ENCODE peak calls at places on chromosomes 12 and 14, in nine cellular contexts. One of them, this sample, is unnamed.
A peak's percentile ranks its signal among the peaks of the same experiment; 100 is the strongest.

GRCh38 chr14:35883677-35884293 is 57.6 kb downstream of the BRMS1L start:
- DNase-seq in heart left ventricle: no peak
- DNase-seq in AG04450: no peak
- DNase-seq in skeletal muscle cell: no peak
- DNase-seq in cardiac fibroblast: peak; percentile 54
- DNase-seq in GM23338: peak; percentile 63
- DNase-seq in transverse colon: peak; percentile 29
- DNase-seq in CD4-positive, alpha-beta memory T cell: peak; percentile 6
- DNase-seq in left ventricle myocardium inferior: no peak
- DNase-seq in this sample: peak; percentile 25

GRCh38 chr14:55609681-55610080 is 29.7 kb downstream of the KTN1 start:
- DNase-seq in heart left ventricle: no peak
- DNase-seq in AG04450: no peak
- DNase-seq in skeletal muscle cell: no peak
- DNase-seq in cardiac fibroblast: peak; percentile 56
- DNase-seq in GM23338: peak; percentile 56
- DNase-seq in transverse colon: no peak
- DNase-seq in CD4-positive, alpha-beta memory T cell: no peak
- DNase-seq in left ventricle myocardium inferior: no peak
- DNase-seq in this sample: no peak

GRCh38 chr14:67400434-67400833 is 11.5 kb downstream of the PLEK2 start:
- DNase-seq in heart left ventricle: no peak
- DNase-seq in AG04450: no peak
- DNase-seq in skeletal muscle cell: no peak
- DNase-seq in cardiac fibroblast: no peak
- DNase-seq in GM23338: no peak
- DNase-seq in transverse colon: peak; percentile 46
- DNase-seq in CD4-positive, alpha-beta memory T cell: no peak
- DNase-seq in left ventricle myocardium inferior: no peak
- DNase-seq in this sample: no peak

GRCh38 chr12:25557830-25558436 is 4.8 kb upstream of the LMNTD1 start:
- DNase-seq in heart left ventricle: no peak
- DNase-seq in AG04450: no peak
- DNase-seq in skeletal muscle cell: peak; percentile 6
- DNase-seq in cardiac fibroblast: peak; percentile 75
- DNase-seq in GM23338: peak; percentile 89
- DNase-seq in transverse colon: no peak
- DNase-seq in CD4-positive, alpha-beta memory T cell: peak; percentile 1
- DNase-seq in left ventricle myocardium inferior: no peak
- DNase-seq in this sample: peak; percentile 22

GRCh38 chr12:107282628-107283027 is 189.3 kb upstream of the CRY1 start:
- DNase-seq in heart left ventricle: no peak
- DNase-seq in AG04450: no peak
- DNase-seq in skeletal muscle cell: no peak
- DNase-seq in cardiac fibroblast: peak; percentile 21
- DNase-seq in GM23338: no peak
- DNase-seq in transverse colon: no peak
- DNase-seq in CD4-positive, alpha-beta memory T cell: no peak
- DNase-seq in left ventricle myocardium inferior: no peak
- DNase-seq in this sample: no peak

GRCh38 chr14:77184396-77185092 is 2.9 kb downstream of the TMEM63C start:
- DNase-seq in heart left ventricle: no peak
- DNase-seq in AG04450: no peak
- DNase-seq in skeletal muscle cell: no peak
- DNase-seq in cardiac fibroblast: no peak
- DNase-seq in GM23338: no peak
- DNase-seq in transverse colon: peak; percentile 77
- DNase-seq in CD4-positive, alpha-beta memory T cell: no peak
- DNase-seq in left ventricle myocardium inferior: no peak
- DNase-seq in this sample: no peak

GRCh38 chr12:12072064-12072760 is 1.5 kb downstream of the BCL2L14 start:
- DNase-seq in heart left ventricle: no peak
- DNase-seq in AG04450: no peak
- DNase-seq in skeletal muscle cell: no peak
- DNase-seq in cardiac fibroblast: no peak
- DNase-seq in GM23338: no peak
- DNase-seq in transverse colon: peak; percentile 74
- DNase-seq in CD4-positive, alpha-beta memory T cell: peak; percentile 24
- DNase-seq in left ventricle myocardium inferior: no peak
- DNase-seq in this sample: no peak

GRCh38 chr12:94790822-94791221 is 140.5 kb upstream of the TMCC3 start:
- DNase-seq in heart left ventricle: no peak
- DNase-seq in AG04450: no peak
- DNase-seq in skeletal muscle cell: no peak
- DNase-seq in cardiac fibroblast: no peak
- DNase-seq in GM23338: no peak
- DNase-seq in transverse colon: no peak
- DNase-seq in CD4-positive, alpha-beta memory T cell: no peak
- DNase-seq in left ventricle myocardium inferior: no peak
- DNase-seq in this sample: no peak

DNA sequence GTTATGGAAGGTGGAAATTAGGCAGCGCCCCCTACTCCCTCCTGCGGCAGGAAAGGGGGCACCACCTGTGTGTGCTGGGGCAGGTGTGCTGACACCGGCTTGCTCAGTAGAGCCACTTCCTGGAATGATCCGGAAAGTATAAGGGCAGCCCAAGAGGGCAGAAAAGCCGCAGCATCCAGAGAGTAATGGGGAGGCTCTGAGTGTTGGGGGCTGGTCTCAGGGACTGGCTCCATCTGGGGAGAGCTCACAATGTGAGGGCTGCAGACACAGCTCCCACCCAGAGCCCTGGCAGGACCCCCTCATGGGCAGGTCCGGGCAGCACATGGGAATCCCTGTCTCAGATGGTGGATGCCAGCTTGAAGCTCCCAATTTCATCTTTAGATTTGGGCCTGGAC is 187.6 kb upstream of the C14orf180 start:
- DNase-seq in heart left ventricle: peak; percentile 3
- DNase-seq in AG04450: no peak
- DNase-seq in skeletal muscle cell: no peak
- DNase-seq in cardiac fibroblast: no peak
- DNase-seq in GM23338: no peak
- DNase-seq in transverse colon: no peak
- DNase-seq in CD4-positive, alpha-beta memory T cell: peak; percentile 15
- DNase-seq in left ventricle myocardium inferior: no peak
- DNase-seq in this sample: no peak
- H3K4me3 ChIP-seq in heart left ventricle: no peak overlapping the region
- H3K4me3 ChIP-seq in AG04450: no peak overlapping the region
- H3K4me3 ChIP-seq in skeletal muscle cell: no peak overlapping the region
- H3K4me3 ChIP-seq in cardiac fibroblast: no peak overlapping the region
- H3K4me3 ChIP-seq in GM23338: no peak overlapping the region
- H3K4me3 ChIP-seq in transverse colon: no peak overlapping the region
- H3K4me3 ChIP-seq in CD4-positive, alpha-beta memory T cell: peak overlapping the region; percentile 8
- H3K4me3 ChIP-seq in left ventricle myocardium inferior: no peak overlapping the region
- H3K4me3 ChIP-seq in this sample: no peak overlapping the region

GRCh38 chr12:129550353-129550752 is 353.5 kb downstream of the TMEM132D start:
- DNase-seq in heart left ventricle: no peak
- DNase-seq in AG04450: no peak
- DNase-seq in skeletal muscle cell: no peak
- DNase-seq in cardiac fibroblast: no peak
- DNase-seq in GM23338: no peak
- DNase-seq in transverse colon: peak; percentile 57
- DNase-seq in CD4-positive, alpha-beta memory T cell: no peak
- DNase-seq in left ventricle myocardium inferior: no peak
- DNase-seq in this sample: no peak

GRCh38 chr12:129552996-129553750 is 350.7 kb downstream of the TMEM132D start:
- DNase-seq in heart left ventricle: no peak
- DNase-seq in AG04450: no peak
- DNase-seq in skeletal muscle cell: no peak
- DNase-seq in cardiac fibroblast: no peak
- DNase-seq in GM23338: no peak
- DNase-seq in transverse colon: no peak
- DNase-seq in CD4-positive, alpha-beta memory T cell: no peak
- DNase-seq in left ventricle myocardium inferior: no peak
- DNase-seq in this sample: no peak

GRCh38 chr12:129549656-129550055 is 354.2 kb downstream of the TMEM132D start:
- DNase-seq in heart left ventricle: no peak
- DNase-seq in AG04450: no peak
- DNase-seq in skeletal muscle cell: no peak
- DNase-seq in cardiac fibroblast: no peak
- DNase-seq in GM23338: no peak
- DNase-seq in transverse colon: no peak
- DNase-seq in CD4-positive, alpha-beta memory T cell: no peak
- DNase-seq in left ventricle myocardium inferior: no peak
- DNase-seq in this sample: no peak

DNA sequence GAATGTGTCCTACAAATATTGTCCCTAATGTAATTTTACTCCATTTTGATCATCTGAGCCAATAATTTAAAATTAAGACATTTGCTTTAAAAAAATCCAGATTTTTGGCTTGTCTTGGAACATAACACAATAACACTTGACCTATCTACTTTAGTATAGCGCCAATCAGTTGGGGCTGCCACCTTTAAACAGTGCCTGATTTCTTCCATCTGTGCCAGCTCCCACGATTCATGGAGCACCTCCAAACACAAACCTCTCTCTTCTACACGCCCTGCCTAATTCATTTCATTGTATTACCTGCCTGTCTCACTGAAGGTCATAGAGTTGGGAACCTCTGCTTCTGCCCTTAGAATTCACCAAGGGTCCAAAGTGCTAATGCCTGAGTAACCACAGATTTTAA is 352.4 kb downstream of the TMEM132D start:
- DNase-seq in heart left ventricle: no peak
- DNase-seq in AG04450: no peak
- DNase-seq in skeletal muscle cell: no peak
- DNase-seq in cardiac fibroblast: no peak
- DNase-seq in GM23338: no peak
- DNase-seq in transverse colon: no peak
- DNase-seq in CD4-positive, alpha-beta memory T cell: no peak
- DNase-seq in left ventricle myocardium inferior: no peak
- DNase-seq in this sample: no peak
- H3K4me3 ChIP-seq in heart left ventricle: no peak overlapping the region
- H3K4me3 ChIP-seq in AG04450: no peak overlapping the region
- H3K4me3 ChIP-seq in skeletal muscle cell: no peak overlapping the region
- H3K4me3 ChIP-seq in cardiac fibroblast: no peak overlapping the region
- H3K4me3 ChIP-seq in GM23338: no peak overlapping the region
- H3K4me3 ChIP-seq in transverse colon: no peak overlapping the region
- H3K4me3 ChIP-seq in CD4-positive, alpha-beta memory T cell: no peak overlapping the region
- H3K4me3 ChIP-seq in left ventricle myocardium inferior: no peak overlapping the region
- H3K4me3 ChIP-seq in this sample: no peak overlapping the region

DNA sequence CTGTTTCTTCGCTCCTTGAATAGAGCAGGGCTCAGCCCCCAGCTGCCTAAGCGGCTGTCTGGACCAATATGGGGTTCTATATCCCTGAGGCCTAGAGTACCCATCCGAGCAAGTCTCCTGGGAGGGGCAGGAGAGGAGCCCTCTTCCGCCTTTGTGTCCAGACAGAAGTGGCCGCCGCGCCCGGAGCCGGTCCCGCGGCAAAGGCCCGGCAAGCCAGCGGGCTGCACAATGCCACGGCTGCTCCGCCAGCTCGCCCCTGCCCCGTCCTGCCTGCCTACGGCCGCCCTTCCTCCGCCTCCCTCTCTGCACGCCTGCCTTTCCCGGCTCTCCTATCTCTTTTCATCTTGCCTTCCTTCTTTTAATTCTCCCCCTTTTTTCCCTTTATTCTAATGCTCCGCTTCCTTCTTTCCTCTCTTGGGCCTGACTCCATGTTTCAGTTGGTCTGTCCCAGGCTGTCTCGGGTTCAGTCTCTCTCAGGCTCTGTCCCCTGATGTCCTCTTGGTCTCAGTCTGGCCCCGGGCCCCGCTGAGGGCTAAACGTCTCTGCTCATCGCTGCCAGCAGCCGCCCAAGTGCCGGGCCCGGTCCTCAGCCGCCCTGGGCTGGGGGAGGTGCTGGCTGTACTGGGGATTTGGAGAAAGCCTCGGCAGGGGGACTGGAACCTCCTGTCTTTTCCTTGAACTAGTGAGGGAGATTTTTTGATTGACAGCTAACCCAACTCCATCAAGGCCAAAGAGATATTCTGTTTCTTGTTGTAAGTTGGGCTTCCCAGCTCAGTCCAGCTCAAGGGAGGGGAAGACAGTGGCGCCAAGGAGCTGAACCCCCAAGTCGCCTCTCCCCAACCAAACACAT is 2.4 kb upstream of the HOXC9 start:
- DNase-seq in heart left ventricle: no peak
- DNase-seq in AG04450: no peak
- DNase-seq in skeletal muscle cell: no peak
- DNase-seq in cardiac fibroblast: no peak
- DNase-seq in GM23338: no peak
- DNase-seq in transverse colon: no peak
- DNase-seq in CD4-positive, alpha-beta memory T cell: no peak
- DNase-seq in left ventricle myocardium inferior: no peak
- DNase-seq in this sample: peak; percentile 58
- H3K4me3 ChIP-seq in heart left ventricle: no peak overlapping the region
- H3K4me3 ChIP-seq in AG04450: no peak overlapping the region
- H3K4me3 ChIP-seq in skeletal muscle cell: peak overlapping the region; percentile 71
- H3K4me3 ChIP-seq in cardiac fibroblast: no peak overlapping the region
- H3K4me3 ChIP-seq in GM23338: no peak overlapping the region
- H3K4me3 ChIP-seq in transverse colon: no peak overlapping the region
- H3K4me3 ChIP-seq in CD4-positive, alpha-beta memory T cell: no peak overlapping the region
- H3K4me3 ChIP-seq in left ventricle myocardium inferior: no peak overlapping the region
- H3K4me3 ChIP-seq in this sample: peak overlapping the region; percentile 95

DNA sequence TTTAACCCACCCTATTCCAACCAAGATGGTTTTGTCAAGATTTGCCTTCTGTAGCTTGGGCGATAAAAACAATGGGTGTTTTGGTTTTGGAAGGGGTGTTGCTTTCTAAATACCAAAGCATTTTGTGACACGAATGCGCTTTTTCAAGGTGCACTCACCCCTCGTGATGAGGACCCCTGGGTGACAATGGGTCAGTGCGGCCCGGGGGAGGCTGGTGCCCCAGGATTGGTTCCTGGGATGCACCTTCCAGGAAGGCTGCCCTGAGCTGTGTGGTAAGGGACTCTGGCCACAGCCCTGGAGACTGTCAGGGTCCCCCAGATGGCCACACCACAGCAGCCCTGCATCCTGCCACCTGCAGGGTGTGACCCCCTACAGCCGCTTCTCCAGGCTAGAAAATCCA is 180.6 kb upstream of the MYL2 start:
- DNase-seq in heart left ventricle: no peak
- DNase-seq in AG04450: no peak
- DNase-seq in skeletal muscle cell: no peak
- DNase-seq in cardiac fibroblast: no peak
- DNase-seq in GM23338: no peak
- DNase-seq in transverse colon: no peak
- DNase-seq in CD4-positive, alpha-beta memory T cell: no peak
- DNase-seq in left ventricle myocardium inferior: no peak
- DNase-seq in this sample: no peak
- H3K4me3 ChIP-seq in heart left ventricle: no peak overlapping the region
- H3K4me3 ChIP-seq in AG04450: no peak overlapping the region
- H3K4me3 ChIP-seq in skeletal muscle cell: no peak overlapping the region
- H3K4me3 ChIP-seq in cardiac fibroblast: no peak overlapping the region
- H3K4me3 ChIP-seq in GM23338: no peak overlapping the region
- H3K4me3 ChIP-seq in transverse colon: no peak overlapping the region
- H3K4me3 ChIP-seq in CD4-positive, alpha-beta memory T cell: no peak overlapping the region
- H3K4me3 ChIP-seq in left ventricle myocardium inferior: no peak overlapping the region
- H3K4me3 ChIP-seq in this sample: no peak overlapping the region

DNA sequence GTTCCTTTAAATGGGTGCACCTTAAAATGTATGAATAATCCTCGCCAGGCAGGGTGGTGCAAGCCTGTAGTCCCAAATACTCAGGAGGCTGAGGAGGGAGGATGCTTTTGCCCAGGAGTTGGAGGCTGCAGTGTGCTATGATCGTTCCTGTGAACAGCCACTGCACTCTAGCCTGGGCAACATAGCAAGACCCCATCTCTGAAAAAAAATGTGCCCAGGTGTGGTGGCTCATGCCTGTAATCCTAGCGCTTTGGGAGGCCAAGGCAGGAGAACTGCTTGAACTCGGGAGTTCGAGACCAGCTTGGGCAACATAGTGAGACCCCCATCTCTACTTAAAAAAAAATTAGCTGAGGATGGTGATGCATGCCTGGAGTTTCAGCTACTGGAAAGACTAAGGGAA is 39.6 kb downstream of the ACACB start:
- DNase-seq in heart left ventricle: no peak
- DNase-seq in AG04450: no peak
- DNase-seq in skeletal muscle cell: no peak
- DNase-seq in cardiac fibroblast: no peak
- DNase-seq in GM23338: no peak
- DNase-seq in transverse colon: no peak
- DNase-seq in CD4-positive, alpha-beta memory T cell: no peak
- DNase-seq in left ventricle myocardium inferior: no peak
- DNase-seq in this sample: no peak
- H3K4me3 ChIP-seq in heart left ventricle: no peak overlapping the region
- H3K4me3 ChIP-seq in AG04450: no peak overlapping the region
- H3K4me3 ChIP-seq in skeletal muscle cell: no peak overlapping the region
- H3K4me3 ChIP-seq in cardiac fibroblast: no peak overlapping the region
- H3K4me3 ChIP-seq in GM23338: peak overlapping the region; percentile 73
- H3K4me3 ChIP-seq in transverse colon: no peak overlapping the region
- H3K4me3 ChIP-seq in CD4-positive, alpha-beta memory T cell: no peak overlapping the region
- H3K4me3 ChIP-seq in left ventricle myocardium inferior: no peak overlapping the region
- H3K4me3 ChIP-seq in this sample: no peak overlapping the region

This sample was measured in BE2C.